ENCODE peak calls at places on chromosomes 5 and 9, in five cellular contexts. X, L, S, U and O are unnamed samples.

GRCh38 chr5:143733635-143734341 is 78.2 kb upstream of the HMHB1 start:
- DNase-seq in U (peak; percentile 74), L (no peak), S (no peak), X (no peak), O (no peak)

GRCh38 chr5:147093138-147093537 is 141.7 kb upstream of the STK32A start:
- DNase-seq in X (no peak), S (no peak), L (no peak), U (peak; percentile 43), O (no peak)

GRCh38 chr5:76099286-76099702 is 16.1 kb downstream of the SV2C start:
- DNase-seq in L (peak; percentile 71), X (no peak), S (no peak), U (no peak), O (no peak)

GRCh38 chr9:134518004-134518606 is 123.5 kb upstream of the COL5A1 start:
- DNase-seq in U (no peak), L (no peak), X (no peak), S (peak; percentile 58), O (no peak)

GRCh38 chr9:95284152-95284551 is 33.4 kb downstream of the FANCC start:
- DNase-seq in L (no peak), X (peak; percentile 17), S (no peak), U (peak; percentile 39), O (no peak)

GRCh38 chr9:16884373-16884772 is 13.9 kb upstream of the BNC2 start:
- DNase-seq in L (no peak), S (no peak), X (no peak), U (no peak), O (no peak)

GRCh38 chr9:126020836-126021235 is 273.7 kb downstream of the PBX3 start:
- DNase-seq in X (no peak), U (no peak), L (no peak), S (no peak), O (peak; percentile 42)

GRCh38 chr5:150642567-150642927 is 2.1 kb downstream of the SYNPO start:
- DNase-seq in L (no peak), U (peak; percentile 93), X (peak; percentile 98), S (peak; percentile 76), O (peak; percentile 46)

GRCh38 chr5:38613475-38613874 is 57.0 kb upstream of the LIFR start:
- DNase-seq in X (no peak), L (no peak), S (no peak), U (no peak), O (no peak)

GRCh38 chr9:116460026-116460425 is 227.1 kb upstream of the TRIM32 start:
- DNase-seq in X (no peak), U (no peak), S (no peak), L (no peak), O (no peak)

GRCh38 chr5:167877319-167877718 is 414.1 kb upstream of the WWC1 start:
- DNase-seq in S (no peak), U (no peak), L (no peak), X (no peak), O (no peak)

GRCh38 chr5:126422994-126423788 is at the start of gene GRAMD2B:
- DNase-seq in S (peak; percentile 92), X (peak; percentile 79), U (peak; percentile 94), L (peak; percentile 88), O (peak; percentile 91)

GRCh38 chr9:96089425-96089824 is 212.6 kb downstream of the HSD17B3 start:
- DNase-seq in L (no peak), U (no peak), S (no peak), X (no peak), O (no peak)

GRCh38 chr5:172798422-172799215 is 27.6 kb upstream of the DUSP1 start:
- DNase-seq in U (peak; percentile 95), L (no peak), S (peak; percentile 56), X (peak; percentile 90), O (peak; percentile 81)

GRCh38 chr5:181223729-181224389 is 778 bp downstream of the TRIM41 start:
- DNase-seq in S (peak; percentile 83), X (no peak), U (peak; percentile 49), L (no peak), O (no peak)

GRCh38 chr5:1661311-1661710 is 137.6 kb upstream of the LPCAT1 start:
- DNase-seq in U (no peak), S (peak; percentile 54), L (no peak), X (no peak), O (no peak)

GRCh38 chr9:13427587-13427986 is 148.1 kb upstream of the MPDZ start:
- DNase-seq in U (peak; percentile 55), S (no peak), L (peak; percentile 38), X (peak; percentile 48), O (no peak)

GRCh38 chr9:125126019-125126746 is 17.1 kb downstream of the SCAI start:
- DNase-seq in X (peak; percentile 99), L (peak; percentile 93), U (peak; percentile 100), S (peak; percentile 80), O (peak; percentile 93)

GRCh38 chr5:10046681-10047080 is 203.0 kb downstream of the ATPSCKMT start:
- DNase-seq in X (no peak), S (no peak), L (no peak), U (no peak), O (no peak)

GRCh38 chr9:137411670-137412380 is 11.1 kb downstream of the EXD3 start:
- DNase-seq in S (peak; percentile 87), L (peak; percentile 57), X (peak; percentile 96), U (peak; percentile 94), O (peak; percentile 88)

GRCh38 chr5:138149530-138149929 is 10.3 kb upstream of the NME5 start:
- DNase-seq in S (no peak), L (no peak), U (peak; percentile 34), X (peak; percentile 60), O (no peak)

GRCh38 chr5:83172655-83173054 is 95.3 kb downstream of the XRCC4 start:
- DNase-seq in L (no peak), S (no peak), U (no peak), X (no peak), O (no peak)

GRCh38 chr5:37991903-37992299 is 152.1 kb upstream of the GDNF start:
- DNase-seq in L (no peak), U (no peak), X (no peak), S (no peak), O (no peak)

GRCh38 chr9:2126331-2126789 is 111.2 kb downstream of the SMARCA2 start:
- DNase-seq in L (peak; percentile 4), U (peak; percentile 44), X (no peak), S (no peak), O (no peak)

GRCh38 chr5:72552041-72552557 is 44.9 kb upstream of the ZNF366 start:
- DNase-seq in S (no peak), X (peak; percentile 97), U (peak; percentile 99), L (no peak), O (no peak)

GRCh38 chr9:38003946-38004808 is 64.8 kb downstream of the SHB start:
- DNase-seq in U (no peak), X (no peak), L (no peak), S (no peak), O (no peak)

GRCh38 chr9:124267271-124267807 is 9.6 kb downstream of the NEK6 start:
- DNase-seq in L (no peak), S (peak; percentile 94), U (peak; percentile 91), X (peak; percentile 95), O (peak; percentile 81)

GRCh38 chr9:131845286-131846011 is 105.6 kb upstream of the RAPGEF1 start:
- DNase-seq in L (peak; percentile 32), X (no peak), U (no peak), S (no peak), O (no peak)

GRCh38 chr5:177186645-177187044 is 53.1 kb downstream of the NSD1 start:
- DNase-seq in U (no peak), X (no peak), S (no peak), L (no peak), O (no peak)

GRCh38 chr9:126478216-126478981 is 135.3 kb upstream of the LMX1B start:
- DNase-seq in S (no peak), X (no peak), U (no peak), L (no peak), O (no peak)

GRCh38 chr9:109036744-109037680 is 23.7 kb upstream of the CTNNAL1 start:
- DNase-seq in S (no peak), U (no peak), X (peak; percentile 33), L (no peak), O (no peak)

GRCh38 chr5:147509041-147509709 is 693 bp downstream of the DPYSL3 start:
- DNase-seq in U (peak; percentile 25), X (no peak), L (no peak), S (peak; percentile 63), O (peak; percentile 75)

GRCh38 chr5:135317286-135317685 is 81.7 kb downstream of the MACROH2A1 start:
- DNase-seq in U (no peak), L (no peak), S (no peak), X (no peak), O (no peak)

GRCh38 chr5:175162036-175162435 is 281.9 kb downstream of the DRD1 start:
- DNase-seq in L (no peak), S (no peak), U (peak; percentile 2), X (no peak), O (no peak)

GRCh38 chr5:55276771-55277170 is 30.7 kb downstream of the DHX29 start:
- DNase-seq in X (no peak), L (no peak), U (peak; percentile 40), S (no peak), O (no peak)

GRCh38 chr5:179823937-179824744 is 3.4 kb downstream of the SQSTM1 start:
- DNase-seq in U (no peak), L (no peak), S (no peak), X (no peak), O (peak; percentile 78)